ENCODE peak calls at places on chromosomes 5 and 9, in nine cellular contexts. G is ELR; D is left colon; R is NCI-H774; I is effector memory CD4-positive, alpha-beta T cell; C is iris pigment epithelial cell; M is activated T-helper 1 cell treated with Interleukin-2 at 50 U/mL for 16 hours; E is occipital lobe; Y is activated T-cell treated with anti-CD3 and anti-CD28 coated beads for 1 hour. O is an unnamed sample.

GRCh38 chr5:17127743-17128231 is 89.6 kb upstream of the BASP1 start:
- DNase-seq in I (no peak), G (peak; percentile 96), M (no peak), R (no peak), E (no peak), Y (no peak), C (peak; percentile 92), D (no peak), O (no peak)

GRCh38 chr5:173010021-173010420 is 26.4 kb downstream of the ATP6V0E1 start:
- DNase-seq in C (peak; percentile 62), Y (no peak), G (peak; percentile 28), E (no peak), M (no peak), R (no peak), I (no peak), D (no peak), O (no peak)

GRCh38 chr5:108650997-108651396 is 96.7 kb upstream of the FER start:
- DNase-seq in G (peak; percentile 84), C (peak; percentile 80), Y (no peak), I (no peak), D (no peak), R (no peak), M (no peak), E (no peak), O (no peak)

GRCh38 chr9:123267481-123268239 is 726 bp downstream of the STRBP start:
- DNase-seq in R (no peak), M (no peak), I (no peak), E (no peak), D (peak; percentile 46), Y (no peak), C (no peak), G (no peak), O (peak; percentile 10)

GRCh38 chr5:139638090-139638735 is 9.9 kb upstream of the CXXC5 start:
- DNase-seq in G (peak; percentile 67), I (no peak), R (peak; percentile 41), E (peak; percentile 73), D (peak; percentile 89), C (peak; percentile 66), Y (no peak), M (no peak), O (peak; percentile 42)

GRCh38 chr5:90899014-90899604 is 340.5 kb downstream of the ADGRV1 start:
- DNase-seq in R (no peak), I (no peak), M (no peak), Y (no peak), G (no peak), E (no peak), C (no peak), D (no peak), O (no peak)

GRCh38 chr9:136437430-136437829 is 2.2 kb downstream of the INPP5E start:
- DNase-seq in I (no peak), G (peak; percentile 20), C (peak; percentile 57), Y (no peak), D (no peak), R (no peak), M (no peak), E (no peak), O (no peak)

GRCh38 chr5:95124101-95124500 is 160.8 kb downstream of the MCTP1 start:
- DNase-seq in E (no peak), I (no peak), G (no peak), C (no peak), D (no peak), M (no peak), R (no peak), Y (no peak), O (no peak)

GRCh38 chr9:115022760-115023434 is 92.5 kb upstream of the TNFSF8 start:
- DNase-seq in I (no peak), M (no peak), C (peak; percentile 82), Y (no peak), G (peak; percentile 97), D (no peak), E (no peak), R (no peak), O (no peak)

GRCh38 chr5:135458921-135459331 is 6.8 kb upstream of the TIFAB start:
- DNase-seq in G (no peak), Y (no peak), R (no peak), M (no peak), I (no peak), C (peak; percentile 18), D (peak; percentile 72), E (no peak), O (no peak)

GRCh38 chr5:39906146-39906545 is 481.4 kb upstream of the DAB2 start:
- DNase-seq in M (no peak), D (no peak), I (no peak), C (peak; percentile 83), E (no peak), R (no peak), G (peak; percentile 66), Y (no peak), O (no peak)

GRCh38 chr5:137887831-137888230 is 1.4 kb upstream of the PKD2L2 start:
- DNase-seq in D (no peak), G (no peak), I (no peak), M (no peak), C (no peak), Y (no peak), R (no peak), E (no peak), O (no peak)

GRCh38 chr9:115057559-115057958 is 60.4 kb downstream of the TNC start:
- DNase-seq in D (no peak), G (no peak), R (no peak), M (no peak), I (no peak), Y (no peak), C (peak; percentile 53), E (no peak), O (no peak)

O was measured in NCI-H1092 treated with DMSO at 0.1 percent for 48 hours.